ENCODE peak calls at places on chromosomes 2 and 18, in seven cellular contexts. D is K562, J is GM12878, N is HCT116, L is HepG2, F is H1, M is SK-N-SH. K is an unnamed sample.

GRCh38 chr2:173572848-173573247 is 218.2 kb downstream of the CDCA7 start:
- DNase-seq in L (no peak), J (no peak), D (no peak), F (no peak), M (no peak), N (no peak), K (no peak)

GRCh38 chr2:14988600-14988999 is 356.1 kb downstream of the LRATD1 start:
- DNase-seq in N (no peak), M (no peak), J (no peak), L (no peak), F (no peak), D (no peak), K (no peak)

GRCh38 chr2:43531251-43531650 is 64.6 kb downstream of the THADA start:
- DNase-seq in J (no peak), N (no peak), D (no peak), M (no peak), L (no peak), F (no peak), K (no peak)

GRCh38 chr2:205763708-205764501 is 81.6 kb downstream of the NRP2 start:
- DNase-seq in N (no peak), F (peak; percentile 68), L (no peak), D (peak; percentile 55), M (peak; percentile 43), J (no peak), K (peak; percentile 89)

GRCh38 chr18:13051159-13051558 is 60.0 kb downstream of the CEP192 start:
- DNase-seq in M (no peak), N (no peak), F (no peak), L (no peak), D (no peak), J (no peak), K (no peak)

GRCh38 chr18:48781041-48781989 is 169.4 kb downstream of the SMAD7 start:
- DNase-seq in D (peak; percentile 95), M (peak; percentile 91), J (no peak), N (no peak), F (no peak), L (peak; percentile 92), K (no peak)

GRCh38 chr18:62522178-62522509 is 681 bp upstream of the ZCCHC2 start:
- DNase-seq in F (no peak), D (no peak), N (no peak), M (no peak), L (no peak), J (no peak), K (no peak)

GRCh38 chr2:61247204-61247812 is 85.3 kb downstream of the C2orf74 start:
- DNase-seq in D (no peak), F (no peak), N (no peak), J (no peak), L (no peak), M (no peak), K (no peak)

GRCh38 chr2:237465515-237466227 is 21.4 kb upstream of the MLPH start:
- DNase-seq in N (peak; percentile 61), L (no peak), F (no peak), M (no peak), D (no peak), J (no peak), K (no peak)

GRCh38 chr2:7133521-7133920 is 216.3 kb downstream of the RNF144A start:
- DNase-seq in N (no peak), L (peak; percentile 16), D (no peak), J (no peak), F (no peak), M (peak; percentile 37), K (no peak)

GRCh38 chr2:127421871-127422618 is 3.8 kb downstream of the PROC start:
- DNase-seq in M (no peak), F (no peak), L (no peak), N (no peak), D (no peak), J (no peak), K (no peak)

GRCh38 chr2:55141572-55142413 is 90.3 kb downstream of the CLHC1 start:
- DNase-seq in D (no peak), N (no peak), L (no peak), M (no peak), F (no peak), J (no peak), K (no peak)

GRCh38 chr2:224025874-224026273 is 13.2 kb downstream of the SERPINE2 start:
- DNase-seq in M (no peak), L (no peak), F (no peak), N (no peak), J (peak; percentile 83), D (peak; percentile 11), K (no peak)

DNA sequence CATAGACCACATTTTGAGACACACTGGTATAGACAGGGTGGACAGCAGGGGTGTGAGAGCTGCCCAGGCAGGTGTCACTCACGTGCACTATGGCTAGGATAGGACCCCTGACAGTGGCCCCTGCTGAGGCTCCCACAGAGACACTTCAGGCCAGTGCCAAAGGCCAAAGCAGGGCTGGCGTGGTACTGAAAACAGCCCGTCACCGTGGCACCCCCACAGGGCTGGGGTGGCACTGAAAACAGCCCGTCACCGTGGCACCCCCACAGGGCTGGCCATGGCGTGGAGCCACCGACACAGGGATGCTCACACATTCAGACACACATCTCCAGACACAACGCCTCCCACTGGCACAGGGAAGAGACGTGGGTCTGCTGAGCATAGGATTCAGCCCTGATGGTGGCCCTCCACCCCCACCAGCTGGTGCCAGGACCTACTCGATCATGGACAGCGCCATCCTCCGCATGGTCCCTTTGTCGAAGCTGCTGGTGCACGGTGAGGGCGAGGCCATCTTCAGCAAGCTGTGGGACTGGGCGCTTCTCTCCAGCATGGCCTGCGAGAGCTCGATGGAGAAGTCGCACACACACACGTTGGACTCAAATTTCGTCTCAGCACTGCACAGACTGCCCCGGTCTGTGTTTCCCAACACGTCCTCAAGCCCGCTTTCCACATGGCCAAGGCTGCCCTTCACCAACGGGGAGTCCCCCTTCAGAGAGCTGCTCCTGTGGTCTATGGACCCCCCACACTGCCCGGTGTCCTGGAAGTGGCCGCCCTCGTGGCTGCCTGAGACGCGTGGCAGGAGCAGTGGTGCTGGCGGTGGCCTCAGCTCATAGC is 34.1 kb downstream of the ANKMY1 start:
- DNase-seq in N (no peak), J (no peak), F (no peak), M (no peak), L (no peak), D (no peak), K (no peak)
- H3K9me3 ChIP-seq in N (peaks cover 27% of the 10 kb centered on the region), J (peaks cover 19% of the 10 kb centered on the region), F (peaks cover 51% of the 10 kb centered on the region), M (peaks cover 3% of the 10 kb centered on the region), L (peaks cover 18% of the 10 kb centered on the region), D (peaks cover 18% of the 10 kb centered on the region), K (peaks cover 50% of the 10 kb centered on the region)

GRCh38 chr18:572499-573289 is 7.5 kb upstream of the CETN1 start:
- DNase-seq in J (no peak), M (no peak), N (no peak), D (no peak), F (no peak), L (peak; percentile 67), K (no peak)

GRCh38 chr18:577606-578005 is 2.6 kb upstream of the CETN1 start:
- DNase-seq in N (no peak), J (no peak), L (peak; percentile 40), F (no peak), M (no peak), D (no peak), K (no peak)

GRCh38 chr18:573385-573784 is 6.8 kb upstream of the CETN1 start:
- DNase-seq in F (no peak), N (no peak), M (no peak), L (peak; percentile 32), D (no peak), J (no peak), K (no peak)

GRCh38 chr18:576924-577323 is 3.3 kb upstream of the CETN1 start:
- DNase-seq in L (no peak), N (no peak), D (no peak), J (no peak), M (no peak), F (no peak), K (no peak)

DNA sequence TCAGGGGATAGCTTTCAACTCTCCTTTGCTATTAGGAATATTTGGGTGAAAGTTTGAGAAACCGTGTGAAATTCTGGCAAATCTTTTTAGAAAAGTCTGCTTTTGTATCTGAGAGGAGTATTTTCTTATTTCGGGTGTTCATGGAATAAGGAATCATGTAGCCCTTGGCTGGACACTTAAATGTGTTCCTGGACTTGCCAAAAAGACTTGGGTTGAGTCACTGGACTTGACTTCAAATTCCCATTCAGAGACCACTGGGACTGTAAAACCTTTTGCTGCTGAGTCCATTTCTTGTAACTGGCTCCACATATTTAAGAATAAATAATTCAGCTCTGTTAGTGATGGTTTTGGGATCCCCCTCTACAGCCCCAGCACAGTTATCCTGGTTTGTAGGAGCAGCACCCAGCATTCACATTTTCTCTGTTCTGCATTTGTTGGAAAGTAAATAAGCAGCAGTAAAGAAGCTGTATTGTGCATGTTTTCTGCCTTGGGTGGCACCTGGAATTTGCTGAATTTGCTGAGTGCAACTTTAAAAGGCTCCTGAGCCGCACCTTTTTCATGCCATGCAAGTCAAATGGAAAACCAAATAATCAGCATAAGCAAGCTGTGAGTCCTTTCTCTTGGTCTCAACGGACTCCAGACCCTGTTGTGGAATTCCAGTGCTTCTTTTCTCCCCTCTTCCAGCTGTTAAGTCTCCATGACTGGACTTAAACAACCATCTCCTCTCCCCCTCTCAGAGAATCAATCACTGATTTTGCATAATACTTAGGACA is 5.5 kb upstream of the CETN1 start:
- DNase-seq in D (no peak), N (no peak), L (no peak), M (no peak), F (peak; percentile 38), J (no peak), K (peak; percentile 49)
- TF ChIP-seq YY1 in D (no peak), N (no peak), L (no peak), M (no peak), F (peak; percentile 36), J (no peak), K (no peak)

GRCh38 chr2:140246957-140247356 is 1466.8 kb upstream of the NXPH2 start:
- DNase-seq in L (no peak), N (no peak), F (no peak), J (no peak), M (no peak), D (no peak), K (no peak)

GRCh38 chr2:140248623-140249022 is 1468.4 kb upstream of the NXPH2 start:
- DNase-seq in M (no peak), N (no peak), F (no peak), D (no peak), J (no peak), L (no peak), K (no peak)

GRCh38 chr2:140242889-140243288 is 1462.7 kb upstream of the NXPH2 start:
- DNase-seq in M (no peak), D (no peak), J (no peak), N (no peak), F (no peak), L (no peak), K (no peak)

GRCh38 chr2:140247451-140248205 is 1467.4 kb upstream of the NXPH2 start:
- DNase-seq in L (no peak), J (no peak), F (no peak), M (no peak), D (no peak), N (no peak), K (no peak)

DNA sequence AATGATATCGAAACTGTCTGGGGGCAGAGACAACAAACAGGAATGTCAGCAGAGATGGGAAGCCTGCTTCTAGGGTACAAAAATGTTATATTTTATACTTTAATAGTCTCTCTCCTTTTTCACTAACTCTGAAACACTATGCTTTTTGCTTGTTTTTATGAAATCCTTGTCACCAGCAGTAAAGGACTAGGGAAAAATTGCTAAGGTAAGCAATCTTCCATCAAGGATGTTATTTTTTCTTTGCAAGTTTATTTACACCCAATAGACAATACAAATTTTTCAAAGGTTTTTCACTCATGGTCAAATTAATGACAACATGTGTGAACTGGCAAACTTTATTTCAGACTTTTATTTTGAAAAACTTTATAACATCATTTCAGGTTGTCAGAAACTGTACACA is 1465.9 kb upstream of the NXPH2 start:
- DNase-seq in F (no peak), M (no peak), N (no peak), J (no peak), L (no peak), D (no peak), K (no peak)
- H3K9me3 ChIP-seq in F (no peaks in the 10 kb centered on the region), M (no peaks in the 10 kb centered on the region), N (no peaks in the 10 kb centered on the region), J (no peaks in the 10 kb centered on the region), L (no peaks in the 10 kb centered on the region), D (no peaks in the 10 kb centered on the region), K (no peaks in the 10 kb centered on the region)

GRCh38 chr18:25306671-25307070 is 45.3 kb downstream of the ZNF521 start:
- DNase-seq in N (no peak), J (no peak), D (no peak), M (no peak), F (no peak), L (no peak), K (no peak)
- TF ChIP-seq YY1 in N (no peak), J (no peak), D (no peak), M (no peak), F (no peak), L (no peak), K (no peak)

K was measured in NT2/D1.